ENCODE peak calls at places on chromosome 16, in five cellular contexts. B is HS-27A; R is skeletal muscle cell; S is ascending aorta; X is stimulated activated CD4-positive, alpha-beta T cell treated with anti-CD3 and anti-CD28 coated beads, Interleukin-4, amount 100 ng/mL, for 4 hours. Y is an unnamed sample.

GRCh38 chr16:35344012-35344762 is 1884.8 kb downstream of the TP53TG3F start:
- DNase-seq in S (no peak), X (no peak), B (no peak), R (no peak), Y (no peak)

GRCh38 chr16:10026593-10026992 is 155.6 kb downstream of the GRIN2A start:
- DNase-seq in X (no peak), S (no peak), B (no peak), R (no peak), Y (no peak)

GRCh38 chr16:29744541-29745101 is 1.2 kb downstream of the C16orf54 start:
- DNase-seq in X (no peak), B (no peak), S (no peak), R (no peak), Y (no peak)

GRCh38 chr16:22315979-22316378 is 18.8 kb downstream of the POLR3E start:
- DNase-seq in X (no peak), B (no peak), S (no peak), R (no peak), Y (no peak)

GRCh38 chr16:72050769-72051464 is 3.4 kb upstream of the HP start:
- DNase-seq in B (no peak), X (no peak), S (no peak), R (no peak), Y (peak)

GRCh38 chr16:49556252-49557069 is 182.9 kb downstream of the C16orf78 start:
- DNase-seq in X (no peak), R (peak), S (no peak), B (no peak), Y (peak)

GRCh38 chr16:89359296-89360147 is 130.8 kb downstream of the ANKRD11 start:
- DNase-seq in R (no peak), B (no peak), X (no peak), S (no peak), Y (no peak)

GRCh38 chr16:12247811-12248210 is 271.3 kb downstream of the SNX29 start:
- DNase-seq in S (no peak), R (no peak), X (no peak), B (no peak), Y (no peak)

GRCh38 chr16:77711775-77712174 is 10.5 kb upstream of the NUDT7 start:
- DNase-seq in B (no peak), S (no peak), X (no peak), R (peak), Y (no peak)